ENCODE peak calls at places on chromosomes 13 and 19, in five cellular contexts. U is SK-N-SH, O is cardiac fibroblast, M is psoas muscle, A is fibroblast of the aortic adventitia. I is an unnamed sample.

GRCh38 chr19:30344446-30345425 is 27.4 kb upstream of the ZNF536 start:
- DNase-seq in U (no peak), O (no peak), M (no peak), A (no peak), I (no peak)

GRCh38 chr13:71874490-71874889 is 7.5 kb upstream of the DACH1 start:
- DNase-seq in U (no peak), O (no peak), M (no peak), A (no peak), I (no peak)

GRCh38 chr19:47836038-47836437 is 14.3 kb downstream of the CRX start:
- DNase-seq in U (no peak), O (no peak), M (no peak), A (no peak), I (no peak)

GRCh38 chr19:15544283-15544682 is 36.0 kb downstream of the CYP4F22 start:
- DNase-seq in U (no peak), O (no peak), M (no peak), A (no peak), I (no peak)

GRCh38 chr19:55635334-55635717 is 5.5 kb upstream of the ZNF580 start:
- DNase-seq in U (no peak), O (no peak), M (no peak), A (no peak), I (no peak)

GRCh38 chr19:33767898-33768413 is 28.7 kb upstream of the KCTD15 start:
- DNase-seq in U (no peak), O (peak), M (no peak), A (peak), I (no peak)

GRCh38 chr19:45515081-45515624 is 7.9 kb downstream of the VASP start:
- DNase-seq in U (no peak), O (no peak), M (peak), A (no peak), I (no peak)

GRCh38 chr13:20408181-20408580 is 117.5 kb downstream of the CRYL1 start:
- DNase-seq in U (no peak), O (no peak), M (no peak), A (no peak), I (no peak)

GRCh38 chr19:49887653-49888477 is 8.8 kb downstream of the IL4I1 start:
- DNase-seq in U (no peak), O (no peak), M (no peak), A (no peak), I (no peak)

GRCh38 chr19:10587839-10588150 is 683 bp upstream of the AP1M2 start:
- DNase-seq in U (no peak), O (no peak), M (no peak), A (no peak), I (no peak)

GRCh38 chr13:35471466-35472307 is 4.8 kb downstream of the MAB21L1 start:
- DNase-seq in U (no peak), O (no peak), M (no peak), A (peak), I (no peak)

GRCh38 chr13:110138009-110138699 is 168.8 kb downstream of the COL4A1 start:
- DNase-seq in U (peak), O (peak), M (peak), A (peak), I (peak)

GRCh38 chr13:99421758-99422555 is 79.3 kb upstream of the TM9SF2 start:
- DNase-seq in U (no peak), O (no peak), M (no peak), A (no peak), I (no peak)

GRCh38 chr19:35360880-35361420 is 2.7 kb downstream of the FFAR3 start:
- DNase-seq in U (no peak), O (no peak), M (no peak), A (no peak), I (no peak)

GRCh38 chr13:37127706-37128241 is 22.3 kb upstream of the CSNK1A1L start:
- DNase-seq in U (no peak), O (peak), M (no peak), A (peak), I (peak)

GRCh38 chr13:101757446-101758039 is 305.1 kb downstream of the ITGBL1 start:
- DNase-seq in U (peak), O (peak), M (no peak), A (peak), I (no peak)

GRCh38 chr13:114004416-114005205 is 30.7 kb upstream of the C13orf46 start:
- DNase-seq in U (no peak), O (peak), M (peak), A (peak), I (peak)

GRCh38 chr13:40340368-40341085 is 325.9 kb downstream of the FOXO1 start:
- DNase-seq in U (no peak), O (no peak), M (no peak), A (peak), I (no peak)

GRCh38 chr13:112931028-112931934 is 37.7 kb upstream of the MCF2L start:
- DNase-seq in U (peak), O (peak), M (no peak), A (peak), I (no peak)

GRCh38 chr19:1446713-1447564 is 3.0 kb upstream of the APC2 start:
- DNase-seq in U (peak), O (no peak), M (no peak), A (no peak), I (no peak)

GRCh38 chr19:2332341-2333026 is 4.0 kb downstream of the SPPL2B start:
- DNase-seq in U (no peak), O (no peak), M (no peak), A (no peak), I (no peak)

GRCh38 chr19:15291089-15291488 is 41.2 kb downstream of the BRD4 start:
- DNase-seq in U (no peak), O (peak), M (no peak), A (no peak), I (no peak)

GRCh38 chr13:40341086-40341471 is 325.4 kb downstream of the FOXO1 start:
- DNase-seq in U (no peak), O (no peak), M (no peak), A (peak), I (no peak)

GRCh38 chr19:38849746-38850230 is at the start of gene HNRNPL:
- DNase-seq in U (peak), O (no peak), M (peak), A (no peak), I (no peak)

GRCh38 chr13:25329706-25330105 is 28.3 kb downstream of the NUP58 start:
- DNase-seq in U (no peak), O (peak), M (peak), A (no peak), I (no peak)

GRCh38 chr19:8322638-8322997 is 1.3 kb downstream of the RPS28 start:
- DNase-seq in U (no peak), O (no peak), M (no peak), A (no peak), I (no peak)

GRCh38 chr19:29587518-29587986 is 18.5 kb upstream of the POP4 start:
- DNase-seq in U (no peak), O (peak), M (no peak), A (no peak), I (no peak)

GRCh38 chr19:12774588-12775555 is at the start of gene HOOK2:
- DNase-seq in U (no peak), O (no peak), M (no peak), A (no peak), I (peak)

GRCh38 chr19:17775245-17775927 is 19.6 kb upstream of the B3GNT3 start:
- DNase-seq in U (peak), O (peak), M (no peak), A (peak), I (no peak)

GRCh38 chr19:43562698-43563241 is 12.6 kb downstream of the XRCC1 start:
- DNase-seq in U (no peak), O (peak), M (peak), A (peak), I (peak)

GRCh38 chr19:43564800-43565199 is 10.5 kb downstream of the XRCC1 start:
- DNase-seq in U (no peak), O (no peak), M (no peak), A (no peak), I (no peak)

GRCh38 chr19:43562211-43562697 is 13.1 kb downstream of the XRCC1 start:
- DNase-seq in U (no peak), O (no peak), M (no peak), A (no peak), I (no peak)

GRCh38 chr19:43561144-43561970 is 14.0 kb downstream of the XRCC1 start:
- DNase-seq in U (no peak), O (no peak), M (no peak), A (no peak), I (no peak)

DNA sequence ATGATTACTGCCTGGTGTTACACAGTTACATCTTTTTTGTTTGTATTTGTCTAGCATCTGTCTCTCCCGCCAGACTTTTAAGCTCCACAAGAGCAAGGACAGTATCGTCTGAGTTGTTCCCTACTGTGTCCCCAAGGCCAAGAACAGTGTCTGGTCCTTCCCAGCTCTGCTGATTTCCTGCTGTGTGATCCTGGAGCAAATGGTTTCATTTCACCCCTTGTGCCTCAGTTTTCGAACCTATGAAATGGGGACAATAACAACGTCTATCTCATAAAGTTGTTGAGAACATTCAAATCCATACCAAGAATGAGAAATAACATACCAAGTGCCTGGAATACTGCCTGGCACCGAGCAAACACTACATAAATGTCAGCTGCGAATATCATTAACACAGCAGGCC is 11.5 kb downstream of the XRCC1 start:
- DNase-seq in U (no peak), O (no peak), M (no peak), A (no peak), I (no peak)
- TF ChIP-seq CTCF in U (no peak), O (no peak), M (no peak), A (no peak), I (no peak)

DNA sequence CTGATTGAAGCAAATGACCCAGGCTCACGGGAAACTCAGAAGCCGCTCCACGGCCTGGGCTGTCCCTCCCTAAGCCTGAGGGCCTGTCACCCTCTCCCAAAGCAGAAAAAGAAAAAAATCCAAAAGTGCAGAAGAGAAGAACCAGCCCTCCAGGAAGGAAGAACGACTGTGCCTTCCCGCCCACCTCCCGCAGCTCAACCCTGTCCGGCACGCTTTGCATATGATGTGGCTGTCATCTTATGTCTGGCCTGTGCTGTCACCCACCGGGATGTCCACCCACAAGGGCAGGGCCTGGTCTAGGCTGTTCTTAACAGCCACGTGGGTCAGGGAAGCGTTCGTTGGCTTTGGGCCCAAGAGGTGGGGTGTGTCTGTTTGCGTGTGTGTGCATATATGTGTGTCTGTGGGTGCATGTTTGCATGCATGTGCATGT is 13.7 kb downstream of the ZBTB7A start:
- DNase-seq in U (no peak), O (peak), M (no peak), A (no peak), I (no peak)
- H3K4me3 ChIP-seq in U (no peak), O (peak), M (peak), A (no peak), I (peak)

GRCh38 chr19:40380199-40381037 is 9.6 kb downstream of the HIPK4 start:
- DNase-seq in U (peak), O (no peak), M (no peak), A (no peak), I (no peak)

GRCh38 chr19:40378509-40378908 is 11.5 kb downstream of the HIPK4 start:
- DNase-seq in U (peak), O (no peak), M (no peak), A (no peak), I (no peak)

GRCh38 chr19:40379446-40380198 is 10.4 kb downstream of the HIPK4 start:
- DNase-seq in U (peak), O (no peak), M (no peak), A (no peak), I (no peak)

GRCh38 chr19:40383668-40384248 is 6.2 kb downstream of the HIPK4 start:
- DNase-seq in U (no peak), O (no peak), M (no peak), A (no peak), I (no peak)

DNA sequence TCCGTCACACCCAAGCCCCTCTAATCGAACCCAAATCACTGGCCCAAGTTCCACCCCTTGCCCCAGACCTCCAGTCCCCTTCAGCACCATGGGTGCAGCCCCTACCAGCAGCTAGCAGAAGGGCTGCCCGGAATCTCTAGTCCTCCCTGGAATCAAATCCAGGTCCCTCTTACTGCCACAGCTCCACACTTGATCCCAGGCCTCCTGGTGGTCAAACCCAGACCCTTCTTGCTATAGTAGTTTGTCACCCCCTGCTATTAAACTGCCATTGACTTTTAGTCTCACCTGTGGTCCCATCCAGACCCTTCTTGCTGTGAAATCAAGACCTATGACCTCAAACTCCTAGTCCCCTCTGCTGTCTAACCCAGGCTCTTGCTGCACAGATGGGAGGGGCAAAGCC is 8.7 kb downstream of the HIPK4 start:
- DNase-seq in U (peak), O (no peak), M (no peak), A (no peak), I (no peak)
- TF ChIP-seq CTCF in U (no peak), O (peak), M (no peak), A (peak), I (no peak)

GRCh38 chr13:57635541-57635940 is 4.0 kb downstream of the PCDH17 start:
- DNase-seq in U (no peak), O (no peak), M (no peak), A (no peak), I (no peak)

GRCh38 chr13:57633141-57633949 is 1.8 kb downstream of the PCDH17 start:
- DNase-seq in U (peak), O (peak), M (peak), A (no peak), I (peak)

GRCh38 chr13:57632276-57633140 is 964 bp downstream of the PCDH17 start:
- DNase-seq in U (peak), O (peak), M (peak), A (no peak), I (peak)

GRCh38 chr13:57634829-57635165 is 3.3 kb downstream of the PCDH17 start:
- DNase-seq in U (peak), O (no peak), M (no peak), A (no peak), I (peak)

GRCh38 chr13:57633950-57634828 is 2.6 kb downstream of the PCDH17 start:
- DNase-seq in U (peak), O (no peak), M (no peak), A (no peak), I (peak)
- H3K4me3 ChIP-seq in U (peak), O (no peak), M (peak), A (no peak), I (peak)

GRCh38 chr13:33867472-33867871 is 49.5 kb downstream of the RFC3 start:
- DNase-seq in U (no peak), O (no peak), M (no peak), A (no peak), I (no peak)
- TF ChIP-seq CTCF in U (peak), O (no peak), M (no peak), A (no peak), I (no peak)

GRCh38 chr13:81771948-81772347 is 1431.0 kb upstream of the SPRY2 start:
- DNase-seq in U (no peak), O (no peak), M (no peak), A (no peak), I (no peak)

GRCh38 chr13:81770868-81771505 is 1430.1 kb upstream of the SPRY2 start:
- DNase-seq in U (no peak), O (no peak), M (no peak), A (no peak), I (no peak)

GRCh38 chr13:81778350-81778749 is 1437.4 kb upstream of the SPRY2 start:
- DNase-seq in U (no peak), O (no peak), M (no peak), A (no peak), I (no peak)

GRCh38 chr13:81773263-81773662 is 1432.3 kb upstream of the SPRY2 start:
- DNase-seq in U (no peak), O (no peak), M (no peak), A (no peak), I (no peak)
- H3K4me3 ChIP-seq in U (no peak), O (no peak), M (no peak), A (no peak), I (no peak)

I was measured in tibial artery.